ENCODE peak calls at places on chromosomes 2 and 18, in seven cellular contexts. K is T follicular helper cell, A is OCI-LY7, C is caudate nucleus, H is suprapubic skin, Y is stomach, W is mucosa of gallbladder. B is an unnamed sample.

GRCh38 chr18:57004366-57005121 is 142.3 kb upstream of the BOD1L2 start:
- DNase-seq in W (no peak), C (no peak), A (no peak), K (no peak), H (no peak), Y (no peak), B (no peak)

GRCh38 chr18:28365406-28365805 is 188.5 kb upstream of the CDH2 start:
- DNase-seq in A (no peak), Y (no peak), W (peak), C (no peak), K (no peak), H (no peak), B (no peak)

GRCh38 chr2:110875384-110875725 is 143.0 kb downstream of the ACOXL start:
- DNase-seq in H (no peak), C (no peak), Y (no peak), A (no peak), K (no peak), W (no peak), B (no peak)

GRCh38 chr2:190718652-190719526 is 70.0 kb downstream of the NAB1 start:
- DNase-seq in K (no peak), H (no peak), W (peak), A (no peak), C (no peak), Y (peak), B (no peak)

GRCh38 chr2:10910625-10911024 is 1.1 kb upstream of the KCNF1 start:
- DNase-seq in H (peak), W (no peak), C (no peak), Y (no peak), A (no peak), K (no peak), B (no peak)

GRCh38 chr2:33709986-33710385 is 110.9 kb upstream of the FAM98A start:
- DNase-seq in H (no peak), C (no peak), Y (no peak), A (no peak), W (no peak), K (no peak), B (no peak)

GRCh38 chr2:133143649-133144048 is 424.6 kb downstream of the NCKAP5 start:
- DNase-seq in W (no peak), H (no peak), C (no peak), A (no peak), Y (no peak), K (no peak), B (no peak)

GRCh38 chr2:54595999-54596903 is 127.2 kb upstream of the EML6 start:
- DNase-seq in Y (no peak), W (no peak), A (no peak), K (no peak), H (no peak), C (no peak), B (no peak)

GRCh38 chr2:230717595-230717994 is 5.0 kb downstream of the CAB39 start:
- DNase-seq in W (no peak), H (no peak), A (peak), Y (no peak), K (no peak), C (no peak), B (no peak)

GRCh38 chr2:176432439-176432838 is 163.2 kb downstream of the MTX2 start:
- DNase-seq in C (no peak), K (no peak), A (no peak), W (no peak), Y (no peak), H (no peak), B (no peak)

GRCh38 chr18:59783138-59783537 is 85.9 kb upstream of the CCBE1 start:
- DNase-seq in H (no peak), K (no peak), A (peak), Y (no peak), W (peak), C (no peak), B (no peak)

GRCh38 chr18:58208207-58208944 is 164.3 kb downstream of the NEDD4L start:
- DNase-seq in W (no peak), A (no peak), H (no peak), C (no peak), Y (no peak), K (no peak), B (no peak)

GRCh38 chr18:63626431-63626830 is 17.6 kb downstream of the SERPINB4 start:
- DNase-seq in W (no peak), H (no peak), Y (no peak), C (no peak), A (no peak), K (no peak), B (no peak)

GRCh38 chr18:54830260-54830659 is 2.0 kb downstream of the RAB27B start:
- DNase-seq in W (no peak), C (no peak), Y (no peak), H (no peak), A (no peak), K (no peak), B (no peak)

GRCh38 chr2:163554864-163555263 is 180.9 kb downstream of the FIGN start:
- DNase-seq in H (no peak), K (no peak), W (no peak), Y (no peak), A (no peak), C (no peak), B (no peak)

GRCh38 chr2:99697811-99698568 is 208.2 kb upstream of the REV1 start:
- DNase-seq in H (no peak), Y (no peak), A (no peak), C (no peak), W (no peak), K (no peak), B (peak)

B was measured in GOT3.